ENCODE peak calls at places on chromosomes 1 and 21, in five cellular contexts. One of them, this sample, is unnamed.
A peak's percentile ranks its signal among the peaks of the same experiment; 100 is the strongest.

GRCh38 chr1:95620076-95620475 is 386.1 kb downstream of the RWDD3 start:
- DNase-seq in H9: no peak
- DNase-seq in mesenchymal stem cell: no peak
- DNase-seq in neuronal stem cell: no peak
- DNase-seq in H1: no peak
- DNase-seq in this sample: no peak

GRCh38 chr1:61887076-61887867 is 145.0 kb downstream of the PATJ start:
- DNase-seq in H9: no peak
- DNase-seq in mesenchymal stem cell: no peak
- DNase-seq in neuronal stem cell: no peak
- DNase-seq in H1: no peak
- DNase-seq in this sample: no peak

GRCh38 chr1:51285055-51285454 is 45.3 kb downstream of the TTC39A start:
- DNase-seq in H9: no peak
- DNase-seq in mesenchymal stem cell: no peak
- DNase-seq in neuronal stem cell: no peak
- DNase-seq in H1: no peak
- DNase-seq in this sample: no peak

GRCh38 chr1:157314408-157314807 is 176.2 kb upstream of the ETV3 start:
- DNase-seq in H9: no peak
- DNase-seq in mesenchymal stem cell: no peak
- DNase-seq in neuronal stem cell: no peak
- DNase-seq in H1: no peak
- DNase-seq in this sample: no peak

GRCh38 chr1:88003255-88003654 is 674.6 kb downstream of the LMO4 start:
- DNase-seq in H9: no peak
- DNase-seq in mesenchymal stem cell: no peak
- DNase-seq in neuronal stem cell: no peak
- DNase-seq in H1: no peak
- DNase-seq in this sample: no peak

GRCh38 chr1:183281039-183281438 is 95.0 kb downstream of the LAMC2 start:
- DNase-seq in H9: no peak
- DNase-seq in mesenchymal stem cell: peak; percentile 38
- DNase-seq in neuronal stem cell: no peak
- DNase-seq in H1: no peak
- DNase-seq in this sample: peak; percentile 82

GRCh38 chr1:12444329-12444841 is 173.6 kb downstream of the DHRS3 start:
- DNase-seq in H9: no peak
- DNase-seq in mesenchymal stem cell: no peak
- DNase-seq in neuronal stem cell: no peak
- DNase-seq in H1: no peak
- DNase-seq in this sample: no peak

GRCh38 chr1:107782192-107782845 is 182.7 kb downstream of the VAV3 start:
- DNase-seq in H9: no peak
- DNase-seq in mesenchymal stem cell: peak; percentile 63
- DNase-seq in neuronal stem cell: peak; percentile 57
- DNase-seq in H1: no peak
- DNase-seq in this sample: peak; percentile 34

GRCh38 chr1:111738436-111739221 is 566 bp downstream of the INKA2 start:
- DNase-seq in H9: peak; percentile 82
- DNase-seq in mesenchymal stem cell: peak; percentile 82
- DNase-seq in neuronal stem cell: no peak
- DNase-seq in H1: no peak
- DNase-seq in this sample: peak; percentile 56

GRCh38 chr1:52367272-52367671 is 1.3 kb upstream of the CC2D1B start:
- DNase-seq in H9: no peak
- DNase-seq in mesenchymal stem cell: no peak
- DNase-seq in neuronal stem cell: no peak
- DNase-seq in H1: no peak
- DNase-seq in this sample: no peak

GRCh38 chr1:186865253-186865652 is 36.5 kb downstream of the PLA2G4A start:
- DNase-seq in H9: no peak
- DNase-seq in mesenchymal stem cell: no peak
- DNase-seq in neuronal stem cell: no peak
- DNase-seq in H1: no peak
- DNase-seq in this sample: no peak

GRCh38 chr21:39676054-39676771 is 63.5 kb downstream of the B3GALT5 start:
- DNase-seq in H9: no peak
- DNase-seq in mesenchymal stem cell: peak; percentile 81
- DNase-seq in neuronal stem cell: no peak
- DNase-seq in H1: no peak
- DNase-seq in this sample: no peak

DNA sequence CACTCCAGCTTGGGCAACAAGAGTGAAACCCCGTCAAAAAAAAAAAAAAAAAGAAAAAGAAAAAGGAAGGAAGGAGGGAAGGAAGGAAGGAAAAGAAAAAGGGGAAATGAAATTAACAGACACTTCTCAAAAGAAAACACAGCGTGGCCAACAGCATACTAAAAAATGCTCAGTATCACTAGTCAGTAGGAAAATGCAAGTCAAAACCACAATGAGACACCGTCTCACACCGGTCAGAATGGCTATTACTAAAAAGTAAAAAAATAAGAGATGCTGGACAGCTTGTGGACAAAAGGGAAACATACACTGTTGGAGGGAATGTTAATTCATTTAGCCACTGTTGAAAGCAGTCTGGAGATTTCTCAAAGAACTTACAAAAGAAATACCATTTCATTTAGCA is 369.5 kb upstream of the BRINP3 start:
- DNase-seq in H9: no peak
- DNase-seq in mesenchymal stem cell: no peak
- DNase-seq in neuronal stem cell: no peak
- DNase-seq in H1: no peak
- DNase-seq in this sample: no peak
- H2BK12ac ChIP-seq in H9: no peak overlapping the region
- H2BK12ac ChIP-seq in mesenchymal stem cell: no peak overlapping the region
- H2BK12ac ChIP-seq in neuronal stem cell: no peak overlapping the region
- H2BK12ac ChIP-seq in H1: no peak overlapping the region
- H2BK12ac ChIP-seq in this sample: no peak overlapping the region

GRCh38 chr1:3405491-3405890 is 49.0 kb upstream of the ARHGEF16 start:
- DNase-seq in H9: no peak
- DNase-seq in mesenchymal stem cell: no peak
- DNase-seq in neuronal stem cell: no peak
- DNase-seq in H1: no peak
- DNase-seq in this sample: no peak
- H2BK12ac ChIP-seq in H9: no peak overlapping the region
- H2BK12ac ChIP-seq in mesenchymal stem cell: no peak overlapping the region
- H2BK12ac ChIP-seq in neuronal stem cell: no peak overlapping the region
- H2BK12ac ChIP-seq in H1: no peak overlapping the region
- H2BK12ac ChIP-seq in this sample: no peak overlapping the region

GRCh38 chr1:16028237-16029002 is 6.6 kb downstream of the CLCNKA start:
- DNase-seq in H9: no peak
- DNase-seq in mesenchymal stem cell: no peak
- DNase-seq in neuronal stem cell: no peak
- DNase-seq in H1: no peak
- DNase-seq in this sample: no peak

GRCh38 chr1:16032388-16033100 is 10.7 kb downstream of the CLCNKA start:
- DNase-seq in H9: peak; percentile 98
- DNase-seq in mesenchymal stem cell: peak; percentile 88
- DNase-seq in neuronal stem cell: peak; percentile 88
- DNase-seq in H1: peak; percentile 85
- DNase-seq in this sample: peak; percentile 85

GRCh38 chr1:16031551-16031950 is 9.7 kb downstream of the CLCNKA start:
- DNase-seq in H9: no peak
- DNase-seq in mesenchymal stem cell: no peak
- DNase-seq in neuronal stem cell: no peak
- DNase-seq in H1: no peak
- DNase-seq in this sample: no peak

GRCh38 chr1:16026723-16027484 is 5.1 kb downstream of the CLCNKA start:
- DNase-seq in H9: peak; percentile 98
- DNase-seq in mesenchymal stem cell: no peak
- DNase-seq in neuronal stem cell: peak; percentile 87
- DNase-seq in H1: peak; percentile 87
- DNase-seq in this sample: no peak

DNA sequence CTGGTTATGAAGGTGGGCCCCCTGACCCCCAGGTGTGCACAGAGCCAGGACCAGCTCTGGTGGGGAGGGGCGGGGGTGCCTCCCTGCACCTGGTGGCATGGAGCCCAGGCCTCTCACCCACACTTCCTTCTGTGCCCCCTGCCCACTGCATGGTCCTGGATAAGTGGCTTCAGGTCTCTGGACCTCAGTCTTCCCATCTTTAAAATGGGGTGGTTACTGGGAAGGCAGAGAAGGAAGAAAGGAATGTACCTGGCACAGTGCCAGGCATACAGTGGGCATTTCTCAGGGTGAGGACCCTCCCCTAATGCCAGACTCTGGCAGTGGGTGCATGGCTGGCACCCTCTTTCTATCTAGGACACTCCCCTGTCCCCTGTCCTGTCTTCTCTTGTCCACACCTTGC is 7.5 kb downstream of the CLCNKA start:
- DNase-seq in H9: no peak
- DNase-seq in mesenchymal stem cell: no peak
- DNase-seq in neuronal stem cell: no peak
- DNase-seq in H1: no peak
- DNase-seq in this sample: no peak
- H2BK12ac ChIP-seq in H9: no peak overlapping the region
- H2BK12ac ChIP-seq in mesenchymal stem cell: no peak overlapping the region
- H2BK12ac ChIP-seq in neuronal stem cell: no peak overlapping the region
- H2BK12ac ChIP-seq in H1: no peak overlapping the region
- H2BK12ac ChIP-seq in this sample: no peak overlapping the region

GRCh38 chr21:29378814-29379213 is 80.1 kb downstream of the BACH1 start:
- DNase-seq in H9: no peak
- DNase-seq in mesenchymal stem cell: no peak
- DNase-seq in neuronal stem cell: no peak
- DNase-seq in H1: no peak
- DNase-seq in this sample: peak; percentile 78
- H2BK12ac ChIP-seq in H9: no peak overlapping the region
- H2BK12ac ChIP-seq in mesenchymal stem cell: no peak overlapping the region
- H2BK12ac ChIP-seq in neuronal stem cell: no peak overlapping the region
- H2BK12ac ChIP-seq in H1: no peak overlapping the region
- H2BK12ac ChIP-seq in this sample: no peak overlapping the region

DNA sequence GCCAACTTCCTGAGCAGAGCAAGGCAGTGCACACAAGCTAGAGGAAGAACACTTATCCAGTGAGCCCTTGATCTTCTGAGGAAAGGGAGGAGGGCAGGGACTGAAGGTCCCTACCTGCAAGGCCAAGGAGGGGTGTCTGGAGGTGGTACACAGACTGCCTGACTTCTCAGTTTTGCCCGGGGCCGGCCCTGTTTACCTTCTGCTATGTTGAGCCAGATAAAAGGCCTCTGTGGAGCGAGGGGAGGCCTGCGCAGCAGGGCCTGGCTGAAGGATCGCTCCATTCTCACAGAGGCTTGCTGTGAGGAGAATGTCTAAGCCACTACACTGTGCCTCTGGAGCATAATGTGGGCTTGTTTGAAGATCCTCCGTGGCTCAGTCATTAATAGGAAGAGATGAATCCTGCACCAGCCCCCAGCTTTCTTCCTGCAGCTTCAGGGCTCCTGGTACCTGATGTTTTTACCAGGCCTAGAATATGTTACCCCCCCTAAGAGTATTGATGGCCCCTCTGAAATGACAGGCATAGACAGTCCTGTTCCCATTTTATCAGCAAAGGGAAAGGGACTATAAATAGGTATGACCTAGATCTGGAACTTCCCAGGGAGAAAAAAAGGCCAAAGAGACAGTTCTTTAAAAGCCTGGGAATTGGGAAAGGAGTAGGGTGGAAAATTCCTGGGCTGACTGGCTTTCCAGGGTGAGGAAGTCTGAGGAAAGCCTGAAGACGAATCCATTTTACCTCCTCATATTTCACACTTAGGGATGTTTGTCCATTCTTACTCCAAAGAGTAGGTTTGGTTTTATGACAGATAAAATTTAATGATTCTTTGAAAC is 4.7 kb downstream of the POGK start:
- DNase-seq in H9: no peak
- DNase-seq in mesenchymal stem cell: peak; percentile 70
- DNase-seq in neuronal stem cell: no peak
- DNase-seq in H1: no peak
- DNase-seq in this sample: no peak
- H2BK12ac ChIP-seq in H9: no peak overlapping the region
- H2BK12ac ChIP-seq in mesenchymal stem cell: no peak overlapping the region
- H2BK12ac ChIP-seq in neuronal stem cell: no peak overlapping the region
- H2BK12ac ChIP-seq in H1: no peak overlapping the region
- H2BK12ac ChIP-seq in this sample: no peak overlapping the region

DNA sequence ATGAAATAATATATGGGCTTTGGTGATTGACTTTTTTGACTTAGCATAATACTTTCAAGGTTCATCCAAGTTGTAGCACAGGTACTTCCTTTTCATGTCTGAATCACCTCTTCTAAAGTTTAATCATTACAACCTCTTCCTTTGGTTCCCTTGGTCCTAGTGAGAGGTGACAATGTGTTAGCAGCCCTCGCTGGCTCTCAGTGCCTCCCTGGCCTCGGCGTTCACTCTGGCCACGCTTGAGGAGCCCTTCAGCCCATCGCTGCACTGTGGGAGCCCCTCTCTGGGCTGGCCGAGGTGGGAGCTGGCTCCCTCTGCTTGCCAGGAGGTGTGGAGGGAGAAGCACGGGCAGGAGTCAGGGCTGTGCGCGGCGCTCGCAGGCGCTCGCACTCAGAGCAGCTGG is 13.0 kb upstream of the RCAN3 start:
- DNase-seq in H9: no peak
- DNase-seq in mesenchymal stem cell: no peak
- DNase-seq in neuronal stem cell: no peak
- DNase-seq in H1: no peak
- DNase-seq in this sample: no peak
- H2BK12ac ChIP-seq in H9: no peak overlapping the region
- H2BK12ac ChIP-seq in mesenchymal stem cell: no peak overlapping the region
- H2BK12ac ChIP-seq in neuronal stem cell: no peak overlapping the region
- H2BK12ac ChIP-seq in H1: no peak overlapping the region
- H2BK12ac ChIP-seq in this sample: no peak overlapping the region

GRCh38 chr1:147189514-147189913 is 17.2 kb upstream of the PRKAB2 start:
- DNase-seq in H9: no peak
- DNase-seq in mesenchymal stem cell: no peak
- DNase-seq in neuronal stem cell: no peak
- DNase-seq in H1: no peak
- DNase-seq in this sample: no peak

DNA sequence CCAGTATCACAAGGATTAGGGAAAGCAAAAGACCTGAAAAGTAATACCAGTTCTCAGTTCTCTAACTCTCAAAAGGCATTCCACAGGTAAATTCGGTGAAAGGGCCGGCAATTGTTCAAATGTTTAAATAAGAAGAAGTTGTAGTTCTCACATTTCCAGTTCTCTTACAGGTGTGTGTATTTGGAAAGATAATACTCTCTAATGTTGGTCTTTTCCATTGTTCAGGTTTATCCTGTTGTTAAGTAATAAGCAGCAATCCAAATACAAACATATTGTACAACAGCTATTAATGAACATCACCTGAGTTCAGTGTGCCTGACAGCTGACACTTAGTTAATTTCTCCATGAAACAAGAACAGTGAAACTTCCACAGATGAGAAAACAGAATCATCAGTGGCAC is 13.2 kb upstream of the PRKAB2 start:
- DNase-seq in H9: no peak
- DNase-seq in mesenchymal stem cell: no peak
- DNase-seq in neuronal stem cell: no peak
- DNase-seq in H1: no peak
- DNase-seq in this sample: no peak
- H2BK12ac ChIP-seq in H9: no peak overlapping the region
- H2BK12ac ChIP-seq in mesenchymal stem cell: no peak overlapping the region
- H2BK12ac ChIP-seq in neuronal stem cell: no peak overlapping the region
- H2BK12ac ChIP-seq in H1: no peak overlapping the region
- H2BK12ac ChIP-seq in this sample: no peak overlapping the region

This sample was measured in trophoblast cell.